ENCODE peak calls at places on chromosomes 1 and 21, in seven cellular contexts. One of them, this sample, is unnamed.

GRCh38 chr1:48741380-48741779 is 35.3 kb downstream of the BEND5 start:
- DNase-seq in stomach: no peak
- DNase-seq in neural progenitor cell: no peak
- DNase-seq in cardiac muscle cell: no peak
- DNase-seq in Caco-2: no peak
- DNase-seq in WERI-Rb-1: no peak
- DNase-seq in CD8-positive, alpha-beta memory T cell: no peak
- DNase-seq in this sample: no peak

GRCh38 chr1:64440423-64440822 is 29.5 kb upstream of the CACHD1 start:
- DNase-seq in stomach: no peak
- DNase-seq in neural progenitor cell: no peak
- DNase-seq in cardiac muscle cell: no peak
- DNase-seq in Caco-2: no peak
- DNase-seq in WERI-Rb-1: no peak
- DNase-seq in CD8-positive, alpha-beta memory T cell: no peak
- DNase-seq in this sample: no peak

GRCh38 chr21:45379901-45380330 is 25.0 kb upstream of the COL18A1 start:
- DNase-seq in stomach: no peak
- DNase-seq in neural progenitor cell: no peak
- DNase-seq in cardiac muscle cell: no peak
- DNase-seq in Caco-2: peak; percentile 9
- DNase-seq in WERI-Rb-1: no peak
- DNase-seq in CD8-positive, alpha-beta memory T cell: no peak
- DNase-seq in this sample: no peak

GRCh38 chr1:2416403-2416802 is 4.0 kb upstream of the PEX10 start:
- DNase-seq in stomach: peak; percentile 38
- DNase-seq in neural progenitor cell: no peak
- DNase-seq in cardiac muscle cell: no peak
- DNase-seq in Caco-2: no peak
- DNase-seq in WERI-Rb-1: no peak
- DNase-seq in CD8-positive, alpha-beta memory T cell: peak; percentile 19
- DNase-seq in this sample: no peak

GRCh38 chr1:84890581-84890980 is 2.4 kb downstream of the LPAR3 start:
- DNase-seq in stomach: no peak
- DNase-seq in neural progenitor cell: no peak
- DNase-seq in cardiac muscle cell: no peak
- DNase-seq in Caco-2: no peak
- DNase-seq in WERI-Rb-1: no peak
- DNase-seq in CD8-positive, alpha-beta memory T cell: no peak
- DNase-seq in this sample: no peak

GRCh38 chr1:200181861-200182260 is 154.4 kb downstream of the NR5A2 start:
- DNase-seq in stomach: no peak
- DNase-seq in neural progenitor cell: no peak
- DNase-seq in cardiac muscle cell: no peak
- DNase-seq in Caco-2: no peak
- DNase-seq in WERI-Rb-1: no peak
- DNase-seq in CD8-positive, alpha-beta memory T cell: no peak
- DNase-seq in this sample: no peak

GRCh38 chr1:202615501-202616354 is 94.5 kb downstream of the SYT2 start:
- DNase-seq in stomach: no peak
- DNase-seq in neural progenitor cell: no peak
- DNase-seq in cardiac muscle cell: peak; percentile 30
- DNase-seq in Caco-2: no peak
- DNase-seq in WERI-Rb-1: no peak
- DNase-seq in CD8-positive, alpha-beta memory T cell: no peak
- DNase-seq in this sample: no peak

GRCh38 chr1:121516279-121516967 is 331.6 kb downstream of the SRGAP2C start:
- DNase-seq in stomach: no peak
- DNase-seq in neural progenitor cell: no peak
- DNase-seq in cardiac muscle cell: no peak
- DNase-seq in Caco-2: no peak
- DNase-seq in WERI-Rb-1: no peak
- DNase-seq in CD8-positive, alpha-beta memory T cell: peak; percentile 72
- DNase-seq in this sample: no peak

GRCh38 chr1:95223110-95223509 is 10.9 kb upstream of the RWDD3 start:
- DNase-seq in stomach: no peak
- DNase-seq in neural progenitor cell: peak; percentile 27
- DNase-seq in cardiac muscle cell: no peak
- DNase-seq in Caco-2: no peak
- DNase-seq in WERI-Rb-1: no peak
- DNase-seq in CD8-positive, alpha-beta memory T cell: no peak
- DNase-seq in this sample: no peak

GRCh38 chr1:150613061-150613920 is 16.1 kb downstream of the ENSA start:
- DNase-seq in stomach: no peak
- DNase-seq in neural progenitor cell: no peak
- DNase-seq in cardiac muscle cell: no peak
- DNase-seq in Caco-2: no peak
- DNase-seq in WERI-Rb-1: no peak
- DNase-seq in CD8-positive, alpha-beta memory T cell: peak; percentile 57
- DNase-seq in this sample: no peak

GRCh38 chr1:182348916-182349747 is 42.5 kb downstream of the GLUL start:
- DNase-seq in stomach: no peak
- DNase-seq in neural progenitor cell: no peak
- DNase-seq in cardiac muscle cell: peak; percentile 63
- DNase-seq in Caco-2: no peak
- DNase-seq in WERI-Rb-1: no peak
- DNase-seq in CD8-positive, alpha-beta memory T cell: no peak
- DNase-seq in this sample: no peak

GRCh38 chr1:165162671-165163241 is 193.8 kb downstream of the LMX1A start:
- DNase-seq in stomach: no peak
- DNase-seq in neural progenitor cell: peak; percentile 15
- DNase-seq in cardiac muscle cell: peak; percentile 14
- DNase-seq in Caco-2: no peak
- DNase-seq in WERI-Rb-1: no peak
- DNase-seq in CD8-positive, alpha-beta memory T cell: no peak
- DNase-seq in this sample: no peak

GRCh38 chr1:9787702-9788101 is 36.1 kb downstream of the CLSTN1 start:
- DNase-seq in stomach: no peak
- DNase-seq in neural progenitor cell: no peak
- DNase-seq in cardiac muscle cell: no peak
- DNase-seq in Caco-2: no peak
- DNase-seq in WERI-Rb-1: no peak
- DNase-seq in CD8-positive, alpha-beta memory T cell: peak; percentile 72
- DNase-seq in this sample: no peak

GRCh38 chr21:31222142-31222541 is 121.9 kb downstream of the TIAM1 start:
- DNase-seq in stomach: no peak
- DNase-seq in neural progenitor cell: no peak
- DNase-seq in cardiac muscle cell: no peak
- DNase-seq in Caco-2: no peak
- DNase-seq in WERI-Rb-1: no peak
- DNase-seq in CD8-positive, alpha-beta memory T cell: no peak
- DNase-seq in this sample: no peak

GRCh38 chr1:115954684-115955083 is 21.6 kb upstream of the SLC22A15 start:
- DNase-seq in stomach: no peak
- DNase-seq in neural progenitor cell: no peak
- DNase-seq in cardiac muscle cell: no peak
- DNase-seq in Caco-2: no peak
- DNase-seq in WERI-Rb-1: no peak
- DNase-seq in CD8-positive, alpha-beta memory T cell: no peak
- DNase-seq in this sample: no peak

GRCh38 chr1:117366982-117367768 is at the start of gene MAN1A2:
- DNase-seq in stomach: peak; percentile 93
- DNase-seq in neural progenitor cell: peak; percentile 90
- DNase-seq in cardiac muscle cell: peak; percentile 85
- DNase-seq in Caco-2: peak; percentile 77
- DNase-seq in WERI-Rb-1: peak; percentile 81
- DNase-seq in CD8-positive, alpha-beta memory T cell: peak; percentile 78
- DNase-seq in this sample: peak; percentile 65

GRCh38 chr1:80533775-80534314 is 1266.9 kb upstream of the ADGRL2 start:
- DNase-seq in stomach: no peak
- DNase-seq in neural progenitor cell: no peak
- DNase-seq in cardiac muscle cell: no peak
- DNase-seq in Caco-2: no peak
- DNase-seq in WERI-Rb-1: no peak
- DNase-seq in CD8-positive, alpha-beta memory T cell: no peak
- DNase-seq in this sample: no peak

GRCh38 chr1:161274874-161275273 is 16.3 kb downstream of the PCP4L1 start:
- DNase-seq in stomach: no peak
- DNase-seq in neural progenitor cell: no peak
- DNase-seq in cardiac muscle cell: peak; percentile 30
- DNase-seq in Caco-2: no peak
- DNase-seq in WERI-Rb-1: peak; percentile 72
- DNase-seq in CD8-positive, alpha-beta memory T cell: no peak
- DNase-seq in this sample: no peak

GRCh38 chr1:16183157-16183556 is 27.3 kb upstream of the EPHA2 start:
- DNase-seq in stomach: no peak
- DNase-seq in neural progenitor cell: no peak
- DNase-seq in cardiac muscle cell: no peak
- DNase-seq in Caco-2: no peak
- DNase-seq in WERI-Rb-1: no peak
- DNase-seq in CD8-positive, alpha-beta memory T cell: no peak
- DNase-seq in this sample: no peak

GRCh38 chr1:15248238-15248637 is 1.2 kb downstream of the FHAD1 start:
- DNase-seq in stomach: no peak
- DNase-seq in neural progenitor cell: no peak
- DNase-seq in cardiac muscle cell: no peak
- DNase-seq in Caco-2: no peak
- DNase-seq in WERI-Rb-1: no peak
- DNase-seq in CD8-positive, alpha-beta memory T cell: no peak
- DNase-seq in this sample: no peak

GRCh38 chr1:199020046-199020445 is 381.2 kb downstream of the PTPRC start:
- DNase-seq in stomach: no peak
- DNase-seq in neural progenitor cell: no peak
- DNase-seq in cardiac muscle cell: no peak
- DNase-seq in Caco-2: no peak
- DNase-seq in WERI-Rb-1: no peak
- DNase-seq in CD8-positive, alpha-beta memory T cell: no peak
- DNase-seq in this sample: no peak

GRCh38 chr1:98929456-98929855 is 75.2 kb downstream of the PLPPR5 start:
- DNase-seq in stomach: no peak
- DNase-seq in neural progenitor cell: no peak
- DNase-seq in cardiac muscle cell: no peak
- DNase-seq in Caco-2: no peak
- DNase-seq in WERI-Rb-1: no peak
- DNase-seq in CD8-positive, alpha-beta memory T cell: no peak
- DNase-seq in this sample: no peak

GRCh38 chr1:85862456-85862855 is 154.2 kb upstream of the ZNHIT6 start:
- DNase-seq in stomach: no peak
- DNase-seq in neural progenitor cell: no peak
- DNase-seq in cardiac muscle cell: no peak
- DNase-seq in Caco-2: no peak
- DNase-seq in WERI-Rb-1: no peak
- DNase-seq in CD8-positive, alpha-beta memory T cell: no peak
- DNase-seq in this sample: no peak

GRCh38 chr1:30933874-30934252 is 25.3 kb upstream of the SDC3 start:
- DNase-seq in stomach: no peak
- DNase-seq in neural progenitor cell: no peak
- DNase-seq in cardiac muscle cell: peak; percentile 27
- DNase-seq in Caco-2: no peak
- DNase-seq in WERI-Rb-1: no peak
- DNase-seq in CD8-positive, alpha-beta memory T cell: no peak
- DNase-seq in this sample: no peak

GRCh38 chr1:43822040-43822439 is 111.6 kb upstream of the ARTN start:
- DNase-seq in stomach: no peak
- DNase-seq in neural progenitor cell: no peak
- DNase-seq in cardiac muscle cell: no peak
- DNase-seq in Caco-2: peak; percentile 46
- DNase-seq in WERI-Rb-1: no peak
- DNase-seq in CD8-positive, alpha-beta memory T cell: no peak
- DNase-seq in this sample: no peak

GRCh38 chr1:61050541-61051454 is 31.6 kb upstream of the NFIA start:
- DNase-seq in stomach: peak; percentile 49
- DNase-seq in neural progenitor cell: peak; percentile 85
- DNase-seq in cardiac muscle cell: peak; percentile 72
- DNase-seq in Caco-2: no peak
- DNase-seq in WERI-Rb-1: peak; percentile 54
- DNase-seq in CD8-positive, alpha-beta memory T cell: no peak
- DNase-seq in this sample: peak; percentile 19

GRCh38 chr1:30879126-30879786 is 29.3 kb downstream of the SDC3 start:
- DNase-seq in stomach: peak; percentile 40
- DNase-seq in neural progenitor cell: no peak
- DNase-seq in cardiac muscle cell: no peak
- DNase-seq in Caco-2: no peak
- DNase-seq in WERI-Rb-1: no peak
- DNase-seq in CD8-positive, alpha-beta memory T cell: no peak
- DNase-seq in this sample: no peak

GRCh38 chr1:10718083-10718415 is 78.4 kb downstream of the CASZ1 start:
- DNase-seq in stomach: no peak
- DNase-seq in neural progenitor cell: no peak
- DNase-seq in cardiac muscle cell: no peak
- DNase-seq in Caco-2: no peak
- DNase-seq in WERI-Rb-1: no peak
- DNase-seq in CD8-positive, alpha-beta memory T cell: no peak
- DNase-seq in this sample: no peak

GRCh38 chr1:184649500-184649899 is 105.2 kb downstream of the EDEM3 start:
- DNase-seq in stomach: no peak
- DNase-seq in neural progenitor cell: no peak
- DNase-seq in cardiac muscle cell: no peak
- DNase-seq in Caco-2: no peak
- DNase-seq in WERI-Rb-1: no peak
- DNase-seq in CD8-positive, alpha-beta memory T cell: no peak
- DNase-seq in this sample: no peak

GRCh38 chr1:35519432-35519831 is 37.8 kb downstream of the KIAA0319L start:
- DNase-seq in stomach: no peak
- DNase-seq in neural progenitor cell: no peak
- DNase-seq in cardiac muscle cell: no peak
- DNase-seq in Caco-2: no peak
- DNase-seq in WERI-Rb-1: no peak
- DNase-seq in CD8-positive, alpha-beta memory T cell: no peak
- DNase-seq in this sample: no peak
- H3K9me3 ChIP-seq in stomach: no peaks in the 10 kb centered on the region
- H3K9me3 ChIP-seq in neural progenitor cell: peaks cover 5% of the 10 kb centered on the region
- H3K9me3 ChIP-seq in cardiac muscle cell: no peaks in the 10 kb centered on the region
- H3K9me3 ChIP-seq in Caco-2: no peaks in the 10 kb centered on the region
- H3K9me3 ChIP-seq in WERI-Rb-1: peaks cover 11% of the 10 kb centered on the region
- H3K9me3 ChIP-seq in CD8-positive, alpha-beta memory T cell: peaks cover 5% of the 10 kb centered on the region
- H3K9me3 ChIP-seq in this sample: no peaks in the 10 kb centered on the region

DNA sequence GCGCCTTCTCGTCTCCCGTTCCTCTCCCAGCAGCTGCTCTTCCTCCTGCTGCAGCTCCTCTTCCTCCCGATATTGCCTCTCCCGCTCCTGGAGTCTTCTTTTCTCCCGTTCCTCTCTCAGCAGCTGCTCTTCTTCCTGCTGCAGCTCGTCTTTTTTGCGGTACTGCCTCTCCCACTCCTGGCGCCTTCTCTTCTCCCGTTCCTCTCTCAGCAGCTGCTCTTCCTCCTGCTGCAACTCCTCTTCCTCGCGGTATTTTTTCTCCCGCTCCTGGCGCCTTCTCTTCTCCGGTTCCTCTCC is 5.3 kb downstream of the TCHH start:
- DNase-seq in stomach: no peak
- DNase-seq in neural progenitor cell: no peak
- DNase-seq in cardiac muscle cell: no peak
- DNase-seq in Caco-2: no peak
- DNase-seq in WERI-Rb-1: no peak
- DNase-seq in CD8-positive, alpha-beta memory T cell: no peak
- DNase-seq in this sample: no peak
- H3K9me3 ChIP-seq in stomach: peaks cover 21% of the 10 kb centered on the region
- H3K9me3 ChIP-seq in neural progenitor cell: no peaks in the 10 kb centered on the region
- H3K9me3 ChIP-seq in cardiac muscle cell: no peaks in the 10 kb centered on the region
- H3K9me3 ChIP-seq in Caco-2: no peaks in the 10 kb centered on the region
- H3K9me3 ChIP-seq in WERI-Rb-1: peaks cover 54% of the 10 kb centered on the region
- H3K9me3 ChIP-seq in CD8-positive, alpha-beta memory T cell: no peaks in the 10 kb centered on the region
- H3K9me3 ChIP-seq in this sample: no peaks in the 10 kb centered on the region

GRCh38 chr1:4617506-4617905 is 36.9 kb upstream of the AJAP1 start:
- DNase-seq in stomach: no peak
- DNase-seq in neural progenitor cell: no peak
- DNase-seq in cardiac muscle cell: no peak
- DNase-seq in Caco-2: no peak
- DNase-seq in WERI-Rb-1: no peak
- DNase-seq in CD8-positive, alpha-beta memory T cell: no peak
- DNase-seq in this sample: no peak
- H3K9me3 ChIP-seq in stomach: no peaks in the 10 kb centered on the region
- H3K9me3 ChIP-seq in neural progenitor cell: no peaks in the 10 kb centered on the region
- H3K9me3 ChIP-seq in cardiac muscle cell: no peaks in the 10 kb centered on the region
- H3K9me3 ChIP-seq in Caco-2: no peaks in the 10 kb centered on the region
- H3K9me3 ChIP-seq in WERI-Rb-1: no peaks in the 10 kb centered on the region
- H3K9me3 ChIP-seq in CD8-positive, alpha-beta memory T cell: no peaks in the 10 kb centered on the region
- H3K9me3 ChIP-seq in this sample: no peaks in the 10 kb centered on the region

GRCh38 chr1:17307946-17308345 is at the start of gene PADI4:
- DNase-seq in stomach: no peak
- DNase-seq in neural progenitor cell: no peak
- DNase-seq in cardiac muscle cell: no peak
- DNase-seq in Caco-2: no peak
- DNase-seq in WERI-Rb-1: no peak
- DNase-seq in CD8-positive, alpha-beta memory T cell: no peak
- DNase-seq in this sample: no peak
- H3K9me3 ChIP-seq in stomach: peaks cover 4% of the 10 kb centered on the region
- H3K9me3 ChIP-seq in neural progenitor cell: no peaks in the 10 kb centered on the region
- H3K9me3 ChIP-seq in cardiac muscle cell: no peaks in the 10 kb centered on the region
- H3K9me3 ChIP-seq in Caco-2: no peaks in the 10 kb centered on the region
- H3K9me3 ChIP-seq in WERI-Rb-1: no peaks in the 10 kb centered on the region
- H3K9me3 ChIP-seq in CD8-positive, alpha-beta memory T cell: no peaks in the 10 kb centered on the region
- H3K9me3 ChIP-seq in this sample: no peaks in the 10 kb centered on the region